ENCODE peak calls at places on chromosomes 3 and 15, in five cellular contexts. A is neuronal stem cell, H is H9, S is mesenchymal stem cell, B is H1. D is an unnamed sample.
A peak's percentile ranks its signal among the peaks of the same experiment; 100 is the strongest.

GRCh38 chr15:56948766-56949105 is 30.3 kb downstream of the TCF12 start:
- DNase-seq in B (no peak), S (no peak), H (no peak), A (no peak), D (no peak)

GRCh38 chr3:183698318-183698731 is 728 bp downstream of the YEATS2 start:
- DNase-seq in H (no peak), S (peak; percentile 63), B (no peak), A (peak; percentile 46), D (peak; percentile 58)

GRCh38 chr3:181752202-181752671 is 40.5 kb downstream of the SOX2 start:
- DNase-seq in H (no peak), A (no peak), S (no peak), B (no peak), D (no peak)

GRCh38 chr15:38563723-38564519 is 693 bp downstream of the RASGRP1 start:
- DNase-seq in A (peak; percentile 57), S (peak; percentile 50), H (peak; percentile 68), B (peak; percentile 90), D (peak; percentile 68)

GRCh38 chr15:38174691-38175090 is 77.9 kb upstream of the SPRED1 start:
- DNase-seq in H (no peak), B (no peak), S (no peak), A (no peak), D (no peak)

GRCh38 chr3:139301654-139302053 is 42.2 kb upstream of the MRPS22 start:
- DNase-seq in S (no peak), B (no peak), A (no peak), H (no peak), D (no peak)

GRCh38 chr15:43889072-43889471 is 62.3 kb downstream of the WDR76 start:
- DNase-seq in H (no peak), B (no peak), A (no peak), S (no peak), D (no peak)

GRCh38 chr3:135084404-135084803 is 289.3 kb downstream of the EPHB1 start:
- DNase-seq in B (no peak), S (no peak), A (no peak), H (no peak), D (no peak)

GRCh38 chr15:100133981-100134711 is 207.6 kb downstream of the ADAMTS17 start:
- DNase-seq in H (no peak), A (no peak), S (no peak), B (no peak), D (no peak)

GRCh38 chr15:98655732-98656131 is 7.4 kb downstream of the IGF1R start:
- DNase-seq in A (no peak), H (no peak), S (no peak), B (no peak), D (no peak)

GRCh38 chr3:72288955-72289707 is 504.2 kb upstream of the PROK2 start:
- DNase-seq in A (no peak), S (no peak), H (no peak), B (no peak), D (peak; percentile 51)

GRCh38 chr3:52109556-52110380 is 44.5 kb downstream of the POC1A start:
- DNase-seq in A (no peak), S (peak; percentile 52), H (no peak), B (no peak), D (no peak)

GRCh38 chr15:22895465-22896190 is 57.2 kb downstream of the NIPA2 start:
- DNase-seq in S (no peak), A (no peak), H (no peak), B (no peak), D (peak; percentile 99)

GRCh38 chr3:181329024-181329423 is 339.5 kb upstream of the DNAJC19 start:
- DNase-seq in H (no peak), S (no peak), A (no peak), B (no peak), D (no peak)

GRCh38 chr3:27607370-27607769 is 114.8 kb downstream of the EOMES start:
- DNase-seq in B (no peak), S (no peak), A (no peak), H (no peak), D (no peak)

GRCh38 chr15:59294961-59295741 is 77.5 kb downstream of the MYO1E start:
- DNase-seq in S (peak; percentile 94), H (no peak), A (no peak), B (no peak), D (peak; percentile 88)

GRCh38 chr3:128681277-128681829 is 30.7 kb upstream of the RPN1 start:
- DNase-seq in B (no peak), H (no peak), S (no peak), A (no peak), D (no peak)

GRCh38 chr3:82143661-82144405 is 382.4 kb upstream of the GBE1 start:
- DNase-seq in H (no peak), B (no peak), A (no peak), S (no peak), D (no peak)

GRCh38 chr3:122497425-122497824 is 17.3 kb downstream of the KPNA1 start:
- DNase-seq in S (peak; percentile 90), B (no peak), H (no peak), A (no peak), D (no peak)

GRCh38 chr3:116264546-116265174 is 180.6 kb downstream of the LSAMP start:
- DNase-seq in A (no peak), B (no peak), H (no peak), S (no peak), D (no peak)

DNA sequence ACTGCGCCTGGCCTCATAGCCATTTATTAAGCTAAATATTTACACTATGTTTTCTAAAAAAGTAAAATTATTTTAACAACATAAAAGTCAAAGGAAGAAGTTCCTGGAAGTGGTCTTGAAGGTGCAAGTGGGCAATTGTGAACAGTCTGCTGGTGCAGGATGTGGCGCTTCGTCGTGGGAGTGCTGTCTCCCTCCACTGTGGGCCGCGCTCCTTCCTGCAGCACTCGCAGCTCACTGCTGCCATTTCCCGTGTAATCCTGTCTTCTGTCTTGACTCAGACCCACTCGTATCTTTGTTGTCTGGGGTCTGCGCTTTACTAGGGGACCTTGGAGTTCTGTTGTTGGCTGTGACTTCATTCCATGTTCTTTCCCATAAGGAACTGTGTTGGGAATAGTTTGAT is 56.3 kb downstream of the APBA2 start:
- DNase-seq in H (peak; percentile 11), B (no peak), S (no peak), A (no peak), D (no peak)
- H3K4me2 ChIP-seq in H (no peak overlapping the region), B (no peak overlapping the region), S (no peak overlapping the region), A (no peak overlapping the region), D (no peak overlapping the region)

DNA sequence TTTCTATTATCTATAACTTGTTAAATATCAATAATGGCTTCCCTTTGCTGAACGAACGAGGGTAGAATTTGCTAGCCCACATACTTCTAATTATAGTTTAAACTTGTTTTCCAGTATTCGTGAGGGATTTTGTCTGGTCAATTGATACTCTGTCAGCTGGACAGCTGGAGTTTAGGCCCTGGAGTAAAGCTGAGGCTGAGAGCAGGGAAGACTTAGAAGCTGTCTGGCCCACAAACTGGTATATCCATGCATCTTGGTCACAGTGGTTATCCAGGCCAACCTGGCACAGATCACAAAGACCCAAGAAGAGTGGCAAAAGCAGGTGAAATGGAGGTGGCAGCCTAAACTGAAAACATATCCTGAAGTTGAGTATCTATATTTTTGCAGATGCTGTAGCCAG is 19.3 kb downstream of the ARHGAP31 start:
- DNase-seq in S (no peak), H (no peak), B (no peak), A (no peak), D (no peak)
- H3K4me1 ChIP-seq in S (peaks cover 9% of the 10 kb centered on the region), H (no peaks in the 10 kb centered on the region), B (peaks cover 2% of the 10 kb centered on the region), A (peaks cover 8% of the 10 kb centered on the region), D (peaks cover 28% of the 10 kb centered on the region)

GRCh38 chr15:80970018-80970657 is 19.5 kb downstream of the MESD start:
- DNase-seq in A (peak; percentile 53), H (no peak), B (peak; percentile 78), S (peak; percentile 59), D (peak; percentile 57)
- H2BK12ac ChIP-seq in A (no peak overlapping the region), H (no peak overlapping the region), B (peak overlapping the region; percentile 10), S (no peak overlapping the region), D (no peak overlapping the region)

GRCh38 chr3:158160958-158161357 is 51.1 kb downstream of the RSRC1 start:
- DNase-seq in S (peak; percentile 73), H (no peak), A (no peak), B (no peak), D (no peak)
- H3K4me2 ChIP-seq in S (no peak overlapping the region), H (no peak overlapping the region), A (no peak overlapping the region), B (no peak overlapping the region), D (no peak overlapping the region)

DNA sequence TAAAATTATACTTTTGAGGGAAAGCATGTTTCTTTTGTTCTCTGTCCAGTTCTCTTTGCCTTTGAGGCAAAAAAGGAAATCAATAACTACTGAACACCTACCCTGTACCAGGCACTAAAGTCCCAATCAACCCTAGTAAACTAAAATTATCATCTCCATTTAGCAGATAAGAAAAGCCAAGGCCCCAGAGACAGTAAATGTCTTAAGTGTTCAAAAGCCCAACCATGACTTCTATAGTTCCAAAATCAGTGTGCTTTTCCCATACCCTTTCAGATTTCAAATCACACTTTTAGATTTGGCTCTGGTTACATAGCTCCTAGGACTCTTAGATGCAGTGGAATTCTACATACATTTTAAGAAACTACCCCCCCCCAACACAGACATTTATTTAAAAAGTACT is 63.5 kb downstream of the UACA start:
- DNase-seq in S (no peak), A (no peak), H (no peak), B (no peak), D (no peak)
- H3K4me1 ChIP-seq in S (peaks cover 6% of the 10 kb centered on the region), A (peaks cover 11% of the 10 kb centered on the region), H (peaks cover 2% of the 10 kb centered on the region), B (peaks cover 3% of the 10 kb centered on the region), D (peaks cover 3% of the 10 kb centered on the region)

GRCh38 chr3:14033023-14033422 is 91.6 kb downstream of the CHCHD4 start:
- DNase-seq in B (no peak), A (no peak), H (no peak), S (no peak), D (no peak)
- H2BK12ac ChIP-seq in B (no peak overlapping the region), A (no peak overlapping the region), H (no peak overlapping the region), S (no peak overlapping the region), D (no peak overlapping the region)